ENCODE peak calls at places on chromosomes 7 and 10, in nine cellular contexts. M is stimulated activated CD4-positive, alpha-beta T cell treated with anti-CD3 and anti-CD28 coated beads, Interleukin-15, amount 100 ng/mL, for 1 hour; J is HT1080; R is activated naive CD8-positive, alpha-beta T cell treated with anti-CD3 and anti-CD28 coated beads, Interleukin-2, amount 50 U/mL, for 24 hours; K is RPMI8226; G is fibroblast of lung; V is cardiac fibroblast; A is HFFc6; D is HEK293T. E is an unnamed sample.

GRCh38 chr7:150781016-150781415 is 19.1 kb downstream of the TMEM176B start:
- DNase-seq in M (no peak), K (no peak), G (peak; percentile 66), A (no peak), R (no peak), D (no peak), V (peak; percentile 81), J (no peak), E (peak; percentile 10)

GRCh38 chr7:4951903-4952636 is 6.9 kb downstream of the MMD2 start:
- DNase-seq in G (peak; percentile 12), A (peak; percentile 3), D (no peak), V (peak; percentile 22), R (no peak), K (peak; percentile 82), M (no peak), J (peak; percentile 16), E (peak; percentile 28)

GRCh38 chr10:121221991-121222390 is 370.8 kb downstream of the WDR11 start:
- DNase-seq in A (no peak), D (no peak), G (no peak), V (no peak), M (no peak), J (no peak), R (no peak), K (no peak), E (no peak)

GRCh38 chr10:71888623-71889387 is 37.8 kb upstream of the PSAP start:
- DNase-seq in A (peak; percentile 59), V (peak; percentile 79), D (peak; percentile 73), M (peak; percentile 43), G (peak; percentile 95), R (peak; percentile 76), K (peak; percentile 94), J (peak; percentile 71), E (peak; percentile 97)

GRCh38 chr7:15174470-15174869 is 271.9 kb upstream of the DGKB start:
- DNase-seq in K (no peak), V (peak; percentile 9), J (no peak), R (no peak), M (no peak), D (no peak), G (no peak), A (no peak), E (no peak)

GRCh38 chr10:30378607-30379006 is 29.5 kb upstream of the MTPAP start:
- DNase-seq in M (no peak), G (no peak), J (no peak), D (no peak), V (no peak), A (no peak), K (no peak), R (no peak), E (no peak)

GRCh38 chr10:110483633-110484032 is 14.1 kb upstream of the DUSP5 start:
- DNase-seq in A (no peak), V (no peak), D (no peak), J (no peak), R (no peak), M (no peak), K (no peak), G (no peak), E (peak; percentile 50)

GRCh38 chr10:42985436-42986316 is 91.2 kb upstream of the RET start:
- DNase-seq in A (no peak), V (no peak), D (no peak), M (no peak), G (no peak), R (no peak), K (no peak), J (no peak), E (no peak)

GRCh38 chr7:120725376-120726039 is 132.4 kb downstream of the TSPAN12 start:
- DNase-seq in G (peak; percentile 69), M (no peak), D (peak; percentile 36), A (peak; percentile 27), R (no peak), V (peak; percentile 67), J (peak; percentile 32), K (peak; percentile 54), E (peak; percentile 22)

GRCh38 chr7:29202651-29203069 is 8.1 kb downstream of the CHN2 start:
- DNase-seq in A (no peak), V (no peak), M (no peak), J (no peak), G (no peak), R (no peak), K (peak; percentile 34), D (no peak), E (no peak)

GRCh38 chr7:51029131-51029530 is 246.4 kb upstream of the GRB10 start:
- DNase-seq in A (no peak), R (no peak), K (no peak), G (no peak), V (no peak), D (no peak), M (no peak), J (no peak), E (no peak)

GRCh38 chr10:1213707-1214675 is 157.8 kb downstream of the WDR37 start:
- DNase-seq in G (no peak), K (no peak), M (no peak), J (no peak), D (no peak), A (no peak), V (no peak), R (no peak), E (no peak)

GRCh38 chr10:61271127-61271780 is 181.9 kb downstream of the TMEM26 start:
- DNase-seq in V (peak; percentile 90), G (peak; percentile 87), R (no peak), J (peak; percentile 45), M (no peak), K (no peak), A (peak; percentile 64), D (no peak), E (peak; percentile 55)

GRCh38 chr7:4479367-4480039 is 202.6 kb upstream of the FOXK1 start:
- DNase-seq in V (peak; percentile 79), G (peak; percentile 66), K (peak; percentile 69), A (peak; percentile 24), R (peak; percentile 3), M (no peak), J (peak; percentile 74), D (peak; percentile 73), E (peak; percentile 69)

GRCh38 chr7:74306737-74307469 is 17.7 kb downstream of the CLIP2 start:
- DNase-seq in M (no peak), K (no peak), D (no peak), R (peak; percentile 45), J (peak; percentile 76), V (peak; percentile 70), A (peak; percentile 60), G (peak; percentile 64), E (peak; percentile 47)

GRCh38 chr7:106486331-106486730 is 174.6 kb downstream of the CCDC71L start:
- DNase-seq in M (no peak), V (peak; percentile 88), G (peak; percentile 15), A (peak; percentile 83), K (no peak), R (no peak), J (peak; percentile 53), D (no peak), E (peak; percentile 24)

GRCh38 chr7:105304040-105304895 is 84.5 kb downstream of the SRPK2 start:
- DNase-seq in A (peak; percentile 34), J (peak; percentile 54), K (peak; percentile 72), M (no peak), R (no peak), G (peak; percentile 67), V (peak; percentile 74), D (no peak), E (no peak)